ENCODE peak calls at places on chromosomes 16 and 17, in seven cellular contexts. Y is BE2C, J is PC-3, D is thoracic aorta, M is SK-N-SH, V is left ventricle myocardium inferior, E is psoas muscle. H is an unnamed sample.

GRCh38 chr16:88455610-88456355 is 2.7 kb downstream of the ZFPM1 start:
- DNase-seq in Y (no peak), J (peak; percentile 33), D (no peak), M (peak; percentile 63), V (no peak), E (no peak), H (no peak)

GRCh38 chr16:27318399-27319256 is 4.9 kb downstream of the IL4R start:
- DNase-seq in Y (no peak), J (no peak), D (no peak), M (no peak), V (peak; percentile 47), E (peak; percentile 57), H (no peak)

GRCh38 chr17:72970794-72971512 is 121.5 kb downstream of the SLC39A11 start:
- DNase-seq in Y (no peak), J (no peak), D (no peak), M (no peak), V (no peak), E (no peak), H (no peak)

GRCh38 chr17:36468903-36469635 is 17.4 kb upstream of the ZNHIT3 start:
- DNase-seq in Y (no peak), J (no peak), D (no peak), M (no peak), V (no peak), E (peak; percentile 26), H (no peak)

GRCh38 chr16:60675022-60675421 is 1361.2 kb downstream of the CDH8 start:
- DNase-seq in Y (no peak), J (no peak), D (no peak), M (no peak), V (no peak), E (no peak), H (no peak)

GRCh38 chr17:27296427-27296979 is 2.6 kb downstream of the WSB1 start:
- DNase-seq in Y (no peak), J (peak; percentile 66), D (no peak), M (no peak), V (no peak), E (no peak), H (no peak)

GRCh38 chr16:11360581-11360980 is 15.3 kb downstream of the RMI2 start:
- DNase-seq in Y (no peak), J (no peak), D (no peak), M (no peak), V (no peak), E (no peak), H (no peak)

GRCh38 chr17:14205992-14206461 is 30.6 kb downstream of the CDRT15 start:
- DNase-seq in Y (no peak), J (peak; percentile 99), D (no peak), M (no peak), V (peak; percentile 87), E (peak; percentile 92), H (no peak)

GRCh38 chr16:86070971-86071370 is 172.0 kb downstream of the IRF8 start:
- DNase-seq in Y (no peak), J (no peak), D (no peak), M (no peak), V (no peak), E (no peak), H (no peak)

GRCh38 chr17:63426917-63427308 is 19.2 kb downstream of the CYB561 start:
- DNase-seq in Y (no peak), J (no peak), D (no peak), M (no peak), V (no peak), E (no peak), H (no peak)

GRCh38 chr17:1055751-1056645 is 59.1 kb downstream of the TIMM22 start:
- DNase-seq in Y (peak; percentile 67), J (peak; percentile 37), D (no peak), M (peak; percentile 90), V (peak; percentile 66), E (peak; percentile 83), H (peak; percentile 80)

GRCh38 chr17:32123782-32124181 is 18.5 kb upstream of the RHOT1 start:
- DNase-seq in Y (no peak), J (no peak), D (no peak), M (no peak), V (no peak), E (peak; percentile 64), H (no peak)

GRCh38 chr17:50920891-50921595 is 54.9 kb upstream of the TOB1 start:
- DNase-seq in Y (no peak), J (no peak), D (no peak), M (no peak), V (no peak), E (no peak), H (no peak)

GRCh38 chr17:4998666-4999428 is 1.1 kb downstream of the KIF1C start:
- DNase-seq in Y (no peak), J (peak; percentile 2), D (no peak), M (no peak), V (no peak), E (no peak), H (no peak)

GRCh38 chr17:72295916-72296315 is 175.1 kb downstream of the SOX9 start:
- DNase-seq in Y (no peak), J (no peak), D (no peak), M (no peak), V (no peak), E (no peak), H (no peak)

GRCh38 chr16:49631521-49632041 is 224.3 kb downstream of the ZNF423 start:
- DNase-seq in Y (no peak), J (no peak), D (no peak), M (no peak), V (no peak), E (no peak), H (no peak)

GRCh38 chr17:43438626-43439529 is 40.1 kb downstream of the ARL4D start:
- DNase-seq in Y (peak; percentile 48), J (no peak), D (no peak), M (no peak), V (no peak), E (no peak), H (no peak)
- H3K27me3 ChIP-seq in Y (no peaks in the 10 kb centered on the region), J (no peaks in the 10 kb centered on the region), D (no peaks in the 10 kb centered on the region), M (no peaks in the 10 kb centered on the region), V (no peaks in the 10 kb centered on the region), E (no peaks in the 10 kb centered on the region), H (peaks cover 3% of the 10 kb centered on the region)

GRCh38 chr16:2520097-2520783 is at the start of gene AMDHD2:
- DNase-seq in Y (peak; percentile 95), J (peak; percentile 82), D (peak; percentile 77), M (peak; percentile 99), V (peak; percentile 94), E (peak; percentile 95), H (peak; percentile 88)
- H3K4me1 ChIP-seq in Y (peaks cover 3% of the 10 kb centered on the region), J (peaks cover 28% of the 10 kb centered on the region), D (peaks cover 57% of the 10 kb centered on the region), M (peaks cover 28% of the 10 kb centered on the region), V (peaks cover 58% of the 10 kb centered on the region), E (peaks cover 55% of the 10 kb centered on the region), H (peaks cover 4% of the 10 kb centered on the region)

GRCh38 chr17:33509331-33509730 is 216.2 kb upstream of the ASIC2 start:
- DNase-seq in Y (peak; percentile 24), J (no peak), D (no peak), M (peak; percentile 57), V (no peak), E (no peak), H (no peak)

GRCh38 chr17:33504571-33504970 is 211.5 kb upstream of the ASIC2 start:
- DNase-seq in Y (no peak), J (no peak), D (no peak), M (no peak), V (no peak), E (no peak), H (no peak)

GRCh38 chr17:33508215-33508614 is 215.1 kb upstream of the ASIC2 start:
- DNase-seq in Y (no peak), J (no peak), D (no peak), M (no peak), V (no peak), E (no peak), H (no peak)

GRCh38 chr17:33511670-33512069 is 218.6 kb upstream of the ASIC2 start:
- DNase-seq in Y (no peak), J (no peak), D (no peak), M (no peak), V (no peak), E (no peak), H (no peak)

DNA sequence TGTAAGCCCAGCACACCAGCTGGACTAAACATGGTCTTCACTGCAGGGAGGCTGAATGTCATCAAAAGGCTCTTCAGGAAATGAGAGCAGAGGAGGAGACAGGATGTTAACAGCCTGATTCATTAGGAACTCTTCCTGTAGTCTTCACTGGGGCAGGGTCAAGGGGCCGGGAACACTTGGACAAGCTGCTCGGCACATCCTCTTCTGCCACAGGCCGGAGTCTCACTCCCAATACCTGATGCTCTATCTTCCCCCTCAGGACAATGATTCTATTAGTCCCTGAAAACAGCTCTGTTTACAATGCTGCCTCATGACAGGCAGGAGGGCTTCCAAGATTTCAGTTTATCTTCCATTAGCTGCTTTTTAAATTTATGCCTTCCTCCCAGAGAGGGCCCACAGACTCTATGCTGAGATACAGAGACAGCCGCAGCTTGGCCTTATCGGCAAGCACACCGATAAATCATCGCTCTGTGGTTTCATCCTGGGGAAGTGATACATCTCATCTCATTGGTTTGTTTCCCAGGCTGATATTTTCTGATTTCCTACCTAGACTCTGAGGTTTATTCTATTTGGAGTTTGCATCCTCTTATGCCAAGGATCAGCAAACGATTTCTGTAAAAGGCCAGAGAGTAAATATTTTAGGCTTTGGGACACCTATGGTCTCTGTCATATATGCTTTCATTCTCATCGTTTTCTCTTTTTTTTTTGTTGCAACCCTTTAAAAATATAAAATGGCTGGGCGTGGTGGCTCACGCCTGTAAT is 214.0 kb upstream of the ASIC2 start:
- DNase-seq in Y (peak; percentile 51), J (no peak), D (no peak), M (peak; percentile 44), V (no peak), E (no peak), H (no peak)
- H3K9me3 ChIP-seq in Y (no peaks in the 10 kb centered on the region), J (no peaks in the 10 kb centered on the region), D (no peaks in the 10 kb centered on the region), M (no peaks in the 10 kb centered on the region), V (no peaks in the 10 kb centered on the region), E (no peaks in the 10 kb centered on the region), H (no peaks in the 10 kb centered on the region)

GRCh38 chr17:59719526-59719925 is 12.1 kb downstream of the VMP1 start:
- DNase-seq in Y (no peak), J (no peak), D (no peak), M (no peak), V (no peak), E (no peak), H (peak; percentile 28)
- H3K27me3 ChIP-seq in Y (no peaks in the 10 kb centered on the region), J (no peaks in the 10 kb centered on the region), D (no peaks in the 10 kb centered on the region), M (no peaks in the 10 kb centered on the region), V (no peaks in the 10 kb centered on the region), E (no peaks in the 10 kb centered on the region), H (no peaks in the 10 kb centered on the region)